ENCODE peak calls at places on chromosomes 16 and 17, in six cellular contexts. C is PC-3, B is GM23248, O is breast epithelium, L is heart right ventricle, E is H9. I is an unnamed sample.

GRCh38 chr17:78862073-78863023 is 21.7 kb upstream of the USP36 start:
- DNase-seq in C (peak; percentile 98), B (peak; percentile 99), O (peak; percentile 79), L (peak; percentile 73), E (no peak), I (no peak)

GRCh38 chr17:76840884-76841775 is 27.1 kb upstream of the MGAT5B start:
- DNase-seq in C (peak; percentile 25), B (no peak), O (no peak), L (no peak), E (no peak), I (no peak)

GRCh38 chr16:68086336-68086821 is 1.2 kb downstream of the NFATC3 start:
- DNase-seq in C (peak; percentile 35), B (peak; percentile 75), O (no peak), L (no peak), E (no peak), I (no peak)

GRCh38 chr17:60573139-60573975 is 26.6 kb upstream of the PPM1D start:
- DNase-seq in C (no peak), B (peak; percentile 68), O (no peak), L (no peak), E (no peak), I (no peak)

GRCh38 chr16:65728172-65728571 is 606.3 kb upstream of the CDH11 start:
- DNase-seq in C (no peak), B (no peak), O (peak; percentile 37), L (peak; percentile 19), E (peak; percentile 49), I (no peak)

GRCh38 chr16:85428168-85428898 is 184.8 kb upstream of the GSE1 start:
- DNase-seq in C (peak; percentile 46), B (peak; percentile 46), O (no peak), L (no peak), E (peak; percentile 60), I (peak; percentile 32)

GRCh38 chr16:52993179-52993578 is 59.5 kb downstream of the CHD9NB start:
- DNase-seq in C (no peak), B (no peak), O (no peak), L (no peak), E (no peak), I (no peak)

GRCh38 chr17:41149652-41149985 is at the start of gene KRTAP4-5:
- DNase-seq in C (no peak), B (no peak), O (no peak), L (no peak), E (no peak), I (no peak)

GRCh38 chr17:1090454-1091189 is 89.2 kb downstream of the ABR start:
- DNase-seq in C (no peak), B (no peak), O (no peak), L (no peak), E (no peak), I (no peak)

GRCh38 chr17:33521784-33522183 is 228.7 kb upstream of the ASIC2 start:
- DNase-seq in C (peak; percentile 11), B (peak; percentile 6), O (no peak), L (no peak), E (peak; percentile 80), I (no peak)

GRCh38 chr16:57786632-57787518 is 15.4 kb downstream of the KIFC3 start:
- DNase-seq in C (no peak), B (peak; percentile 59), O (no peak), L (peak; percentile 82), E (no peak), I (no peak)

GRCh38 chr17:44400226-44400847 is 10.9 kb upstream of the ITGA2B start:
- DNase-seq in C (peak; percentile 53), B (peak; percentile 49), O (no peak), L (no peak), E (no peak), I (no peak)

GRCh38 chr17:27810211-27810901 is 10.0 kb upstream of the NOS2 start:
- DNase-seq in C (no peak), B (no peak), O (no peak), L (no peak), E (peak; percentile 54), I (no peak)

GRCh38 chr17:78839762-78840529 is 668 bp downstream of the USP36 start:
- DNase-seq in C (peak; percentile 43), B (peak; percentile 83), O (peak; percentile 33), L (no peak), E (peak; percentile 54), I (peak; percentile 68)

GRCh38 chr17:58337600-58338453 is 9.2 kb upstream of the TSPOAP1 start:
- DNase-seq in C (no peak), B (peak; percentile 87), O (peak; percentile 71), L (peak; percentile 71), E (peak; percentile 94), I (peak; percentile 92)

GRCh38 chr16:10569629-10570028 is 10.8 kb downstream of the EMP2 start:
- DNase-seq in C (no peak), B (no peak), O (no peak), L (no peak), E (no peak), I (no peak)

DNA sequence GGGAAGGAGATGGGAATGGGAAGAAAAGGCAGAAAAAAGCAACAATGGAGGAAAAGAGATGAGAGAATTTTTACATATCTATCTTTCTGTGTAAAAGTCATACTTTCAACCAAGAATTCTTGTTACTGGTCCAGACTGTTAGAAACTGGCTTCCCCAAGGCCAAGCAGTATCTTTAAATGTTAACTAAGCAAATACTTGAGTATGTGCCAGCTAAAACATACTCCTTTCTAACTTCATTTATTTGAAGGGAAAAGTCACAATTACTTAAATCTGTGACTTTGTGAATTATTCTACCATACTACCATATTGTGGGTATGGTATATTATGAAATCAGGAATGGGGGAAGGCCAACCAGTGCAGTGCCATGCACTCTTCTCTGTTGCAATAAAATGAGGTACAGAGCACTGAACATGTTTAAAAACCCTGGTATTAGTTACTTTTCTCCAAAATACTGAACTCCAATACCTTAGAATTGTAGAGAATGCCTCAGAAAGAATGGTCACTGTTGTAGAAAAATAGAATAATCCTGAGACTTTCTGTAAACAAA is 92.3 kb upstream of the C17orf78 start:
- DNase-seq in C (no peak), B (peak; percentile 12), O (no peak), L (no peak), E (no peak), I (no peak)
- H3K27ac ChIP-seq in C (no peak overlapping the region), B (no peak overlapping the region), O (no peak overlapping the region), L (no peak overlapping the region), E (no peak overlapping the region), I (no peak overlapping the region)

GRCh38 chr17:35174835-35175334 is 19.3 kb downstream of the SLC35G3 start:
- DNase-seq in C (no peak), B (no peak), O (no peak), L (no peak), E (no peak), I (no peak)
- H3K27ac ChIP-seq in C (no peak overlapping the region), B (no peak overlapping the region), O (no peak overlapping the region), L (no peak overlapping the region), E (no peak overlapping the region), I (no peak overlapping the region)

DNA sequence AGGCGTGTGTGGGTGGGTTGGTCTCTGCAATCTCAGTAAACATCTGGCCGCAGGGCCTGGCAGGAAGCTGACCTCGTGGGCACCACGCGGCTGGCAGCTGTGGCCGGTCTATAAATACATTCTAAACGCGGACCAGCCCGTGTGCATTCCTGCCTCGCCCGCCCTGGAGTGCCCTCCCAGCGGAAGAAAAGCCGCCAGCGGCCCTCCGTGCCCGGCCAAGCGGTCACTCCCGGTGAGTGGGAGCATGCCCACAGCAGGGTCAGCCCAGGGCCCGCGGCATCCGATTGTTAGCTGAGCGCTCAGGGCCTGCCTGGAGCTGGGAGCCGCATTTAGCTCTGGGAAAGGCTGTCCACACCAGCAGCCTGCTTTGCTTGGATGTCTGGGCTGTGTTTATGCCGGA is 10.3 kb downstream of the ZNF469 start:
- DNase-seq in C (no peak), B (no peak), O (no peak), L (peak; percentile 45), E (no peak), I (no peak)
- H3K27ac ChIP-seq in C (no peak overlapping the region), B (no peak overlapping the region), O (no peak overlapping the region), L (peak overlapping the region; percentile 54), E (no peak overlapping the region), I (no peak overlapping the region)

GRCh38 chr16:27824786-27825185 is 238.7 kb downstream of the GSG1L start:
- DNase-seq in C (no peak), B (no peak), O (no peak), L (no peak), E (no peak), I (no peak)

GRCh38 chr16:27824006-27824405 is 239.5 kb downstream of the GSG1L start:
- DNase-seq in C (no peak), B (no peak), O (no peak), L (no peak), E (no peak), I (no peak)

GRCh38 chr16:27820646-27821345 is 242.7 kb downstream of the GSG1L start:
- DNase-seq in C (no peak), B (no peak), O (no peak), L (no peak), E (no peak), I (no peak)

GRCh38 chr16:27823438-27823820 is 240.1 kb downstream of the GSG1L start:
- DNase-seq in C (no peak), B (no peak), O (no peak), L (no peak), E (no peak), I (no peak)

DNA sequence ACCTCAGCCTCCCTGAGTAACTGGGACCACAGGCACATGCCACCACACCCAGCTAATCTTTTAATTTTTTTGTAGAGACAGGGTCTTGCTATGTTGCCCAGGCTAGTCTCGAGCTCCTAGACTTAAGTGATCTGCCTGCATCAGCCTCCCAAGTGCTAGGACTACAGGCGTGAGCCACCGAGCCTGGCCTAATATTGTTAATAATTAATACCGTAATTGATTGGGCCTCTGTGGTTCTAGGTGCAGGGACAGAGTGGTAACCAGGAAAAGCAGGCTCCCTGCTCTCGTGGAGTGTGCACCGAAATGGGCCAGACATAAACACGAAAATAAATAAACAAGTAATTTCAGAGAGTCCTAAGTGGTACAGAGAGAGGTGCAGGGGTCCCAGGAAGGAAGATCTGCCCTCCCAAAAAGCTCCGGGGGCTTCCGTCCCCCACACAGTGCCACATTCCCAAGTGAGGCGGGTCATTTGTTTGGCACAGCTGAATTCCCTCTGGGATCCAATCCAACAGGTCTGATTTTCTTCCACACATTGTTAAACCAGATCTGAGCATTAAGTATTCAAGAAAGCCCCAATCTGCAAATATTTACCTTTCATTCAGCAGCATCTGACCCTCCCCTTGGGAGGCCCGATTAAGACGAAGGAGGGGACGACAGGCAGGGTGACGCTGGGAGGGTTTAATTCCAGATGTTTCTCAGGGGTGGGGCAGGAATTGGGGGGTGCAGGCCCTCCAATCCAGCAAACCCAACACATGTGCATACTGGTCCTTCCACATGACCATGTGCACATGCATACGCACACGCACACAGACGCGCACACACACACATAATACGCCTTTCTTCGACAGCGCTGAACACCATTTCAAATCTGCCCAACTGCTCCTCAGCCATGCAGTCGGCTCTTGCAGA is 240.7 kb downstream of the GSG1L start:
- DNase-seq in C (peak; percentile 15), B (no peak), O (no peak), L (no peak), E (no peak), I (no peak)
- H3K27ac ChIP-seq in C (no peak overlapping the region), B (no peak overlapping the region), O (no peak overlapping the region), L (no peak overlapping the region), E (no peak overlapping the region), I (no peak overlapping the region)

DNA sequence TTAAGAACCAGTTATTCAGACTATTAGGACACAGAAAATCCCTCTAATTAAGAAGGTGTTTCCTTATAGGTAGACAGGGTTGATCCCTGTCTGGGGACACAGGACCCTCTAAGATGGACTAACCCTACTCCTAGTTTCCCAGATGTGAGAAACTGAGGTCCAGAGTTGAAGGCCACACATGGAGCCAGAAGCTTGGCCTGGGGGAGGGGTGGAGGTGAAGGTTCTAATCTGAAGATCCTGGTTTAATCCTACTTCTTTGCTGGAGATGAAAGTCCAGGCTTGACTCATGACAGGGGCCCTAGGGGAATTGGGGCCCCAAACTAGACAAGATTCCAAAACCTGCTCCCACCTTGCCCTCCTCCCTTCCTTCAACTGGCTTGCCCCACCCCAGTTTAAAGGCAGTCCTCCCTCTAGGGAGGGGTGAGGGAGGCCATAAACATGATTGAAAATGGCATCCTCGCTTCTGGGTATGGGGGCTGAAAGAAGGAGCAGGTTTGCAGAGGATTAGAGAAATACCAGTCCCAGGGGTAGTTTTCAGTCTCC is 21.6 kb downstream of the IGF2BP1 start:
- DNase-seq in C (no peak), B (no peak), O (no peak), L (no peak), E (peak; percentile 2), I (no peak)
- H3K27ac ChIP-seq in C (no peak overlapping the region), B (no peak overlapping the region), O (no peak overlapping the region), L (no peak overlapping the region), E (no peak overlapping the region), I (no peak overlapping the region)